ENCODE peak calls at places on chromosomes 7 and 10, in four cellular contexts. One of them, this sample, is unnamed.
A peak's percentile ranks its signal among the peaks of the same experiment; 100 is the strongest.

GRCh38 chr7:96417784-96418183 is 95.9 kb upstream of the SLC25A13 start:
- DNase-seq in MM.1S: no peak
- DNase-seq in left ventricle myocardium inferior: no peak
- DNase-seq in IMR-90: no peak
- DNase-seq in this sample: no peak

GRCh38 chr10:12482586-12482985 is 133.2 kb downstream of the CAMK1D start:
- DNase-seq in MM.1S: no peak
- DNase-seq in left ventricle myocardium inferior: no peak
- DNase-seq in IMR-90: no peak
- DNase-seq in this sample: no peak

GRCh38 chr10:71035511-71036278 is 147.3 kb upstream of the PCBD1 start:
- DNase-seq in MM.1S: no peak
- DNase-seq in left ventricle myocardium inferior: no peak
- DNase-seq in IMR-90: no peak
- DNase-seq in this sample: no peak

GRCh38 chr10:62847433-62847832 is 31.3 kb upstream of the EGR2 start:
- DNase-seq in MM.1S: no peak
- DNase-seq in left ventricle myocardium inferior: no peak
- DNase-seq in IMR-90: no peak
- DNase-seq in this sample: no peak

GRCh38 chr7:134780166-134780853 is 876 bp downstream of the CALD1 start:
- DNase-seq in MM.1S: no peak
- DNase-seq in left ventricle myocardium inferior: no peak
- DNase-seq in IMR-90: no peak
- DNase-seq in this sample: no peak

GRCh38 chr7:19621740-19622139 is 87.1 kb downstream of the POLR1F start:
- DNase-seq in MM.1S: no peak
- DNase-seq in left ventricle myocardium inferior: no peak
- DNase-seq in IMR-90: peak; percentile 0
- DNase-seq in this sample: no peak

GRCh38 chr10:60291354-60291930 is 98.2 kb downstream of the ANK3 start:
- DNase-seq in MM.1S: no peak
- DNase-seq in left ventricle myocardium inferior: no peak
- DNase-seq in IMR-90: no peak
- DNase-seq in this sample: no peak

GRCh38 chr7:120064565-120064964 is 208.4 kb upstream of the KCND2 start:
- DNase-seq in MM.1S: peak; percentile 95
- DNase-seq in left ventricle myocardium inferior: no peak
- DNase-seq in IMR-90: peak; percentile 87
- DNase-seq in this sample: no peak

GRCh38 chr10:27819781-27820531 is 74.3 kb upstream of the MKX start:
- DNase-seq in MM.1S: no peak
- DNase-seq in left ventricle myocardium inferior: peak; percentile 61
- DNase-seq in IMR-90: peak; percentile 66
- DNase-seq in this sample: no peak

GRCh38 chr7:84697506-84697905 is 489.4 kb downstream of the SEMA3D start:
- DNase-seq in MM.1S: no peak
- DNase-seq in left ventricle myocardium inferior: no peak
- DNase-seq in IMR-90: peak; percentile 96
- DNase-seq in this sample: no peak

GRCh38 chr10:91159254-91159783 is 61.1 kb upstream of the PCGF5 start:
- DNase-seq in MM.1S: no peak
- DNase-seq in left ventricle myocardium inferior: no peak
- DNase-seq in IMR-90: no peak
- DNase-seq in this sample: no peak

GRCh38 chr7:150904342-150904909 is 52.1 kb downstream of the AOC1 start:
- DNase-seq in MM.1S: no peak
- DNase-seq in left ventricle myocardium inferior: no peak
- DNase-seq in IMR-90: no peak
- DNase-seq in this sample: no peak

GRCh38 chr7:156754222-156754621 is 113.6 kb downstream of the RNF32 start:
- DNase-seq in MM.1S: no peak
- DNase-seq in left ventricle myocardium inferior: no peak
- DNase-seq in IMR-90: no peak
- DNase-seq in this sample: no peak

GRCh38 chr7:44615149-44615611 is 8.8 kb downstream of the OGDH start:
- DNase-seq in MM.1S: no peak
- DNase-seq in left ventricle myocardium inferior: peak; percentile 43
- DNase-seq in IMR-90: peak; percentile 48
- DNase-seq in this sample: no peak

GRCh38 chr7:106018566-106019338 is 55.7 kb downstream of the CDHR3 start:
- DNase-seq in MM.1S: no peak
- DNase-seq in left ventricle myocardium inferior: no peak
- DNase-seq in IMR-90: peak; percentile 70
- DNase-seq in this sample: no peak

GRCh38 chr7:138079137-138079536 is 2.9 kb downstream of the AKR1D1 start:
- DNase-seq in MM.1S: no peak
- DNase-seq in left ventricle myocardium inferior: no peak
- DNase-seq in IMR-90: no peak
- DNase-seq in this sample: no peak

GRCh38 chr10:18233775-18234174 is 93.6 kb downstream of the CACNB2 start:
- DNase-seq in MM.1S: no peak
- DNase-seq in left ventricle myocardium inferior: peak; percentile 78
- DNase-seq in IMR-90: no peak
- DNase-seq in this sample: no peak

GRCh38 chr10:96299383-96299782 is 4.9 kb upstream of the DNTT start:
- DNase-seq in MM.1S: peak; percentile 25
- DNase-seq in left ventricle myocardium inferior: no peak
- DNase-seq in IMR-90: no peak
- DNase-seq in this sample: peak; percentile 62

GRCh38 chr10:103278862-103279298 is 1.9 kb downstream of the INA start:
- DNase-seq in MM.1S: peak; percentile 16
- DNase-seq in left ventricle myocardium inferior: peak; percentile 36
- DNase-seq in IMR-90: peak; percentile 55
- DNase-seq in this sample: peak; percentile 11

GRCh38 chr10:110042891-110043290 is 35.1 kb downstream of the ADD3 start:
- DNase-seq in MM.1S: no peak
- DNase-seq in left ventricle myocardium inferior: no peak
- DNase-seq in IMR-90: no peak
- DNase-seq in this sample: no peak

GRCh38 chr7:37405603-37406122 is 43.0 kb downstream of the ELMO1 start:
- DNase-seq in MM.1S: no peak
- DNase-seq in left ventricle myocardium inferior: peak; percentile 67
- DNase-seq in IMR-90: no peak
- DNase-seq in this sample: no peak

GRCh38 chr7:2120251-2120660 is 112.5 kb downstream of the MAD1L1 start:
- DNase-seq in MM.1S: no peak
- DNase-seq in left ventricle myocardium inferior: no peak
- DNase-seq in IMR-90: no peak
- DNase-seq in this sample: no peak

GRCh38 chr10:77179015-77179695 is 458.5 kb downstream of the KCNMA1 start:
- DNase-seq in MM.1S: no peak
- DNase-seq in left ventricle myocardium inferior: no peak
- DNase-seq in IMR-90: peak; percentile 94
- DNase-seq in this sample: no peak

GRCh38 chr10:131267814-131268095 is 43.8 kb downstream of the TCERG1L start:
- DNase-seq in MM.1S: no peak
- DNase-seq in left ventricle myocardium inferior: no peak
- DNase-seq in IMR-90: no peak
- DNase-seq in this sample: no peak

GRCh38 chr10:127649642-127650041 is 87.3 kb upstream of the FOXI2 start:
- DNase-seq in MM.1S: no peak
- DNase-seq in left ventricle myocardium inferior: no peak
- DNase-seq in IMR-90: no peak
- DNase-seq in this sample: peak; percentile 11

GRCh38 chr10:106555599-106555998 is 608.9 kb downstream of the SORCS1 start:
- DNase-seq in MM.1S: no peak
- DNase-seq in left ventricle myocardium inferior: no peak
- DNase-seq in IMR-90: peak; percentile 8
- DNase-seq in this sample: no peak

GRCh38 chr7:130129099-130129498 is 58.8 kb downstream of the KLHDC10 start:
- DNase-seq in MM.1S: no peak
- DNase-seq in left ventricle myocardium inferior: no peak
- DNase-seq in IMR-90: no peak
- DNase-seq in this sample: no peak

GRCh38 chr7:130118801-130119200 is 48.5 kb downstream of the KLHDC10 start:
- DNase-seq in MM.1S: no peak
- DNase-seq in left ventricle myocardium inferior: no peak
- DNase-seq in IMR-90: no peak
- DNase-seq in this sample: no peak

GRCh38 chr7:130127404-130128395 is 57.4 kb downstream of the KLHDC10 start:
- DNase-seq in MM.1S: no peak
- DNase-seq in left ventricle myocardium inferior: no peak
- DNase-seq in IMR-90: peak; percentile 44
- DNase-seq in this sample: no peak

GRCh38 chr7:130124711-130125110 is 54.4 kb downstream of the KLHDC10 start:
- DNase-seq in MM.1S: no peak
- DNase-seq in left ventricle myocardium inferior: no peak
- DNase-seq in IMR-90: no peak
- DNase-seq in this sample: no peak
- H3K4me1 ChIP-seq in MM.1S: no peaks in the 10 kb centered on the region
- H3K4me1 ChIP-seq in left ventricle myocardium inferior: peaks cover 15% of the 10 kb centered on the region
- H3K4me1 ChIP-seq in IMR-90: no peaks in the 10 kb centered on the region
- H3K4me1 ChIP-seq in this sample: no peaks in the 10 kb centered on the region

GRCh38 chr7:28061824-28062196 is 118.8 kb downstream of the JAZF1 start:
- DNase-seq in MM.1S: no peak
- DNase-seq in left ventricle myocardium inferior: no peak
- DNase-seq in IMR-90: no peak
- DNase-seq in this sample: no peak

GRCh38 chr7:28065308-28065707 is 115.3 kb downstream of the JAZF1 start:
- DNase-seq in MM.1S: no peak
- DNase-seq in left ventricle myocardium inferior: no peak
- DNase-seq in IMR-90: peak; percentile 42
- DNase-seq in this sample: no peak

GRCh38 chr7:28062197-28062988 is 118.2 kb downstream of the JAZF1 start:
- DNase-seq in MM.1S: peak; percentile 76
- DNase-seq in left ventricle myocardium inferior: peak; percentile 66
- DNase-seq in IMR-90: peak; percentile 65
- DNase-seq in this sample: peak; percentile 67

GRCh38 chr7:28055161-28055544 is 125.4 kb downstream of the JAZF1 start:
- DNase-seq in MM.1S: no peak
- DNase-seq in left ventricle myocardium inferior: no peak
- DNase-seq in IMR-90: peak; percentile 37
- DNase-seq in this sample: no peak

GRCh38 chr7:28060371-28060950 is 120.1 kb downstream of the JAZF1 start:
- DNase-seq in MM.1S: no peak
- DNase-seq in left ventricle myocardium inferior: no peak
- DNase-seq in IMR-90: no peak
- DNase-seq in this sample: no peak
- H3K4me1 ChIP-seq in MM.1S: no peaks in the 10 kb centered on the region
- H3K4me1 ChIP-seq in left ventricle myocardium inferior: peaks cover 25% of the 10 kb centered on the region
- H3K4me1 ChIP-seq in IMR-90: peaks cover 15% of the 10 kb centered on the region
- H3K4me1 ChIP-seq in this sample: no peaks in the 10 kb centered on the region

GRCh38 chr10:43340619-43341018 is 30.8 kb upstream of the FXYD4 start:
- DNase-seq in MM.1S: no peak
- DNase-seq in left ventricle myocardium inferior: no peak
- DNase-seq in IMR-90: no peak
- DNase-seq in this sample: no peak
- H3K4me1 ChIP-seq in MM.1S: no peaks in the 10 kb centered on the region
- H3K4me1 ChIP-seq in left ventricle myocardium inferior: no peaks in the 10 kb centered on the region
- H3K4me1 ChIP-seq in IMR-90: no peaks in the 10 kb centered on the region
- H3K4me1 ChIP-seq in this sample: no peaks in the 10 kb centered on the region

GRCh38 chr10:124690971-124691370 is 53.2 kb downstream of the FAM53B start:
- DNase-seq in MM.1S: no peak
- DNase-seq in left ventricle myocardium inferior: no peak
- DNase-seq in IMR-90: no peak
- DNase-seq in this sample: no peak
- H3K4me1 ChIP-seq in MM.1S: peaks cover 23% of the 10 kb centered on the region
- H3K4me1 ChIP-seq in left ventricle myocardium inferior: peaks cover 98% of the 10 kb centered on the region
- H3K4me1 ChIP-seq in IMR-90: no peaks in the 10 kb centered on the region
- H3K4me1 ChIP-seq in this sample: peaks cover 9% of the 10 kb centered on the region

DNA sequence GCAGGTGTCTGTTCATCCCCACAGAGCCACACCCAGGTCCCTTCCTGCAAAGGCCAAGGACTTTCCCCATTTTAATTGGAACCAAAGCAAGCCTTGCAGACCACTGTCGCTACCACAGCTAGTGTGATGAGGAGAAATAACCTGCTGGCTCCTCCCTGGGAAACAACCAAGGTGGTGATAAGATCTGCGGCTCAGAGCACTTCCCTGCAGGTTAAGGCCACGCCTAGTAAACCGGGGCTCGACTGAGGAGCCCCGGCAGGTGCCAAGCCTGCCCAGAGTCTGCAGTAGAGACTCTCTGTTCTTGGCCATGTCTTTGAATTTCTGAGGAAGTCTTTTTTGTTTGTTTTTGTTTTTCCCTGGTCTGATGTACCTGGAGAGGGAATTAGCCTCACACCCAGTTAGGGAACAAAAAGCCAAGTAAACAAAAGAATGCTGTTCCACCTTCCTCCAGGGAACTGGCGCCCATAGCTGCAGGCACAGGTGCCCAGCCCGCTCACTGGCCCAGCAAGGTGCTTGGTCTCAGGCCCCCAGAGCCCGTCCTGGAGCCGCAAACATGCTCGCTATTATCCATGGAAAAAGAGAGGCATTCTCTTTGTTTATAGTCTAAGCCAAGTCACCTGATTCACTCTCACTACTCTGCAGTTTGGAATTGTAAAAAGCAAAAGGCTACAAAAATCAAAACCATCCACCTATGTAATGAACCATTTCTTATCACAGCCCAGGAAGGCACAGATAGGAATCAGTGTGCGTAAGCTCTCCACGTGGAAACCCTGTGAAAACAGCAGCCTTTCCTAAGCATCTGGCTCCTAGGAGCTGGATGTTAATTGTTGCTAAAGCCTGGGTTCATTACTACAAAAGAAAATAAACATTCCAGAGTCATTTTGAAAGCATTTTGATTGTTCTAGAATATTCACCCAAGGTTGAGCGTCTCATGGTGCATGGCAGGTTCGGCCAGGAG is 2.7 kb downstream of the GPR146 start:
- DNase-seq in MM.1S: no peak
- DNase-seq in left ventricle myocardium inferior: no peak
- DNase-seq in IMR-90: no peak
- DNase-seq in this sample: no peak
- H3K4me1 ChIP-seq in MM.1S: peaks cover 15% of the 10 kb centered on the region
- H3K4me1 ChIP-seq in left ventricle myocardium inferior: peaks cover 92% of the 10 kb centered on the region
- H3K4me1 ChIP-seq in IMR-90: peaks cover 8% of the 10 kb centered on the region
- H3K4me1 ChIP-seq in this sample: peaks cover 15% of the 10 kb centered on the region

GRCh38 chr7:47578581-47579270 is 3.2 kb downstream of the TNS3 start:
- DNase-seq in MM.1S: no peak
- DNase-seq in left ventricle myocardium inferior: no peak
- DNase-seq in IMR-90: peak; percentile 66
- DNase-seq in this sample: no peak

GRCh38 chr7:47576031-47576908 is 5.6 kb downstream of the TNS3 start:
- DNase-seq in MM.1S: no peak
- DNase-seq in left ventricle myocardium inferior: peak; percentile 78
- DNase-seq in IMR-90: peak; percentile 68
- DNase-seq in this sample: peak; percentile 60

GRCh38 chr7:47577351-47577919 is 4.5 kb downstream of the TNS3 start:
- DNase-seq in MM.1S: no peak
- DNase-seq in left ventricle myocardium inferior: peak; percentile 64
- DNase-seq in IMR-90: no peak
- DNase-seq in this sample: peak; percentile 38

GRCh38 chr7:47574473-47575328 is 7.2 kb downstream of the TNS3 start:
- DNase-seq in MM.1S: peak; percentile 75
- DNase-seq in left ventricle myocardium inferior: no peak
- DNase-seq in IMR-90: peak; percentile 84
- DNase-seq in this sample: peak; percentile 93

GRCh38 chr7:47576909-47577255 is 5.0 kb downstream of the TNS3 start:
- DNase-seq in MM.1S: no peak
- DNase-seq in left ventricle myocardium inferior: no peak
- DNase-seq in IMR-90: no peak
- DNase-seq in this sample: no peak
- H3K4me1 ChIP-seq in MM.1S: peaks cover 44% of the 10 kb centered on the region
- H3K4me1 ChIP-seq in left ventricle myocardium inferior: peaks cover 83% of the 10 kb centered on the region
- H3K4me1 ChIP-seq in IMR-90: peaks cover 49% of the 10 kb centered on the region
- H3K4me1 ChIP-seq in this sample: peaks cover 80% of the 10 kb centered on the region

GRCh38 chr10:114328876-114329275 is 75.4 kb downstream of the AFAP1L2 start:
- DNase-seq in MM.1S: no peak
- DNase-seq in left ventricle myocardium inferior: peak; percentile 71
- DNase-seq in IMR-90: no peak
- DNase-seq in this sample: no peak
- H3K4me1 ChIP-seq in MM.1S: peaks cover 25% of the 10 kb centered on the region
- H3K4me1 ChIP-seq in left ventricle myocardium inferior: peaks cover 49% of the 10 kb centered on the region
- H3K4me1 ChIP-seq in IMR-90: no peaks in the 10 kb centered on the region
- H3K4me1 ChIP-seq in this sample: no peaks in the 10 kb centered on the region

This sample was measured in OCI-LY7.